ENCODE peak calls at places on chromosomes 16 and 17, in five cellular contexts. S is H7; C is KBM-7; A is HTR-8/SVneo; J is NK-92 treated with Interleukin-12 subunit alpha and Interleukin-12 subunit beta, amount 100 ng/mL, for 24 hours. Q is an unnamed sample.

GRCh38 chr17:41004397-41004796 is 4.5 kb downstream of the KRTAP3-1 start:
- DNase-seq in S (no peak), C (no peak), A (no peak), J (no peak), Q (no peak)

GRCh38 chr17:39212200-39212810 is 12.2 kb downstream of the RPL19 start:
- DNase-seq in S (no peak), C (no peak), A (no peak), J (no peak), Q (no peak)

GRCh38 chr17:82328994-82329507 is 4.5 kb downstream of the SECTM1 start:
- DNase-seq in S (no peak), C (no peak), A (no peak), J (no peak), Q (no peak)

GRCh38 chr16:1613240-1613639 is 1.1 kb downstream of the CRAMP1 start:
- DNase-seq in S (peak; percentile 61), C (peak; percentile 33), A (peak; percentile 12), J (no peak), Q (no peak)

GRCh38 chr16:75593825-75594820 is 27.9 kb downstream of the GABARAPL2 start:
- DNase-seq in S (peak; percentile 72), C (peak; percentile 46), A (no peak), J (no peak), Q (no peak)

GRCh38 chr16:27322858-27323780 is 9.3 kb downstream of the IL4R start:
- DNase-seq in S (no peak), C (no peak), A (no peak), J (no peak), Q (no peak)

GRCh38 chr16:57084996-57085395 is 7.4 kb upstream of the CPNE2 start:
- DNase-seq in S (no peak), C (no peak), A (no peak), J (no peak), Q (no peak)

GRCh38 chr17:5695480-5695879 is 111.2 kb upstream of the NLRP1 start:
- DNase-seq in S (no peak), C (no peak), A (no peak), J (no peak), Q (no peak)

GRCh38 chr17:78358538-78359215 is 1.2 kb downstream of the SOCS3 start:
- DNase-seq in S (peak; percentile 72), C (no peak), A (no peak), J (no peak), Q (no peak)

GRCh38 chr17:19022747-19023146 is 18.2 kb upstream of the FAM83G start:
- DNase-seq in S (no peak), C (no peak), A (no peak), J (no peak), Q (no peak)

GRCh38 chr16:86494039-86494564 is 16.2 kb upstream of the FOXF1 start:
- DNase-seq in S (peak; percentile 81), C (no peak), A (no peak), J (no peak), Q (no peak)

GRCh38 chr17:60091908-60092331 is 13.2 kb upstream of the HEATR6 start:
- DNase-seq in S (no peak), C (peak; percentile 57), A (no peak), J (no peak), Q (no peak)

GRCh38 chr16:84159006-84159405 is 13.9 kb downstream of the DNAAF1 start:
- DNase-seq in S (no peak), C (no peak), A (no peak), J (no peak), Q (no peak)

GRCh38 chr16:72740346-72740745 is 307.6 kb downstream of the ZFHX3 start:
- DNase-seq in S (no peak), C (no peak), A (no peak), J (no peak), Q (no peak)

GRCh38 chr17:45666046-45666600 is 118.0 kb upstream of the CRHR1 start:
- DNase-seq in S (peak; percentile 57), C (no peak), A (no peak), J (no peak), Q (no peak)

GRCh38 chr17:45440161-45440859 is 7.6 kb upstream of the ARHGAP27 start:
- DNase-seq in S (peak; percentile 80), C (no peak), A (no peak), J (no peak), Q (peak; percentile 10)

GRCh38 chr17:7203391-7203790 is 16.2 kb downstream of the DLG4 start:
- DNase-seq in S (no peak), C (no peak), A (no peak), J (no peak), Q (no peak)

GRCh38 chr17:39724731-39725130 is 5.6 kb downstream of the MIEN1 start:
- DNase-seq in S (no peak), C (no peak), A (no peak), J (no peak), Q (no peak)

GRCh38 chr17:8726477-8726876 is 18.2 kb downstream of the CCDC42 start:
- DNase-seq in S (no peak), C (no peak), A (no peak), J (no peak), Q (no peak)

GRCh38 chr17:9237661-9238301 is 216.5 kb downstream of the NTN1 start:
- DNase-seq in S (no peak), C (no peak), A (no peak), J (no peak), Q (no peak)

GRCh38 chr17:57154896-57155295 is 69.8 kb downstream of the AKAP1 start:
- DNase-seq in S (no peak), C (peak; percentile 22), A (no peak), J (peak; percentile 69), Q (no peak)

GRCh38 chr16:71895679-71896385 is 501 bp downstream of the IST1 start:
- DNase-seq in S (peak; percentile 78), C (no peak), A (peak; percentile 43), J (peak; percentile 52), Q (no peak)

GRCh38 chr17:58224315-58224714 is 5.3 kb upstream of the MKS1 start:
- DNase-seq in S (no peak), C (peak; percentile 45), A (peak; percentile 86), J (no peak), Q (no peak)

GRCh38 chr16:66291833-66292232 is 74.7 kb upstream of the CDH5 start:
- DNase-seq in S (no peak), C (no peak), A (no peak), J (no peak), Q (no peak)

GRCh38 chr17:62965149-62965648 is 836 bp upstream of the TANC2 start:
- DNase-seq in S (peak; percentile 13), C (no peak), A (no peak), J (no peak), Q (no peak)

GRCh38 chr17:31571124-31571892 is 179.8 kb downstream of the RAB11FIP4 start:
- DNase-seq in S (peak; percentile 34), C (no peak), A (peak; percentile 81), J (no peak), Q (no peak)

GRCh38 chr16:15674571-15674970 is 24.5 kb downstream of the NDE1 start:
- DNase-seq in S (no peak), C (no peak), A (no peak), J (no peak), Q (no peak)

GRCh38 chr16:24988593-24989338 is 26.4 kb downstream of the ARHGAP17 start:
- DNase-seq in S (no peak), C (no peak), A (no peak), J (peak; percentile 65), Q (no peak)

GRCh38 chr17:74514632-74515035 is 16.6 kb downstream of the CD300LB start:
- DNase-seq in S (no peak), C (no peak), A (no peak), J (no peak), Q (no peak)

GRCh38 chr16:1744338-1744840 is 27.0 kb downstream of the NME3 start:
- DNase-seq in S (no peak), C (no peak), A (no peak), J (no peak), Q (no peak)

GRCh38 chr17:13575922-13576419 is 25.8 kb downstream of the HS3ST3A1 start:
- DNase-seq in S (peak; percentile 26), C (no peak), A (no peak), J (no peak), Q (no peak)

GRCh38 chr17:39057807-39058206 is 90.6 kb upstream of the FBXO47 start:
- DNase-seq in S (no peak), C (no peak), A (no peak), J (no peak), Q (no peak)

GRCh38 chr17:55533611-55534010 is 22.4 kb upstream of the SMIM36 start:
- DNase-seq in S (no peak), C (no peak), A (no peak), J (no peak), Q (no peak)

GRCh38 chr17:80751070-80751459 is 206.4 kb downstream of the RPTOR start:
- DNase-seq in S (no peak), C (no peak), A (no peak), J (no peak), Q (no peak)

GRCh38 chr17:35167666-35168065 is 20.0 kb downstream of the UNC45B start:
- DNase-seq in S (no peak), C (no peak), A (no peak), J (no peak), Q (no peak)

Q was measured in naive thymus-derived CD8-positive, alpha-beta T cell.